ENCODE peak calls at places on chromosomes 3 and 15, in five cellular contexts. I, O, T, D and K are unnamed samples.
A peak's percentile ranks its signal among the peaks of the same experiment; 100 is the strongest.

GRCh38 chr15:95511680-95512079 is 818.8 kb upstream of the NR2F2 start:
- DNase-seq in T (no peak), I (no peak), D (no peak), O (no peak), K (no peak)

GRCh38 chr3:37981348-37981664 is 9.3 kb upstream of the VILL start:
- DNase-seq in T (no peak), O (no peak), D (no peak), I (no peak), K (no peak)

GRCh38 chr15:56249080-56249479 is 5.4 kb upstream of the RFX7 start:
- DNase-seq in T (no peak), D (peak; percentile 14), I (no peak), O (no peak), K (peak; percentile 23)

GRCh38 chr3:146770881-146771280 is 165.7 kb upstream of the PLSCR5 start:
- DNase-seq in O (no peak), T (no peak), D (no peak), I (no peak), K (no peak)

GRCh38 chr15:39778031-39778430 is 4.6 kb downstream of the FSIP1 start:
- DNase-seq in T (no peak), I (no peak), O (no peak), D (no peak), K (no peak)

GRCh38 chr3:12345141-12345561 is 56.3 kb downstream of the PPARG start:
- DNase-seq in O (no peak), D (peak; percentile 29), I (no peak), T (no peak), K (peak; percentile 82)

GRCh38 chr3:53921296-53921695 is 29.6 kb upstream of the SELENOK start:
- DNase-seq in I (no peak), T (no peak), D (no peak), O (no peak), K (peak; percentile 11)

GRCh38 chr3:8136553-8136952 is 365.1 kb upstream of the LMCD1 start:
- DNase-seq in I (no peak), D (no peak), T (no peak), O (no peak), K (no peak)

GRCh38 chr15:68372291-68372811 is 59.6 kb downstream of the ITGA11 start:
- DNase-seq in I (peak; percentile 33), T (peak; percentile 16), D (peak; percentile 72), O (no peak), K (peak; percentile 40)

GRCh38 chr15:66673410-66674322 is 28.4 kb upstream of the SMAD6 start:
- DNase-seq in O (no peak), D (no peak), T (no peak), I (no peak), K (peak; percentile 43)

GRCh38 chr3:167733961-167734497 is 663 bp downstream of the PDCD10 start:
- DNase-seq in T (no peak), D (no peak), I (no peak), O (no peak), K (peak; percentile 37)

GRCh38 chr15:79057050-79057449 is 33.5 kb downstream of the RASGRF1 start:
- DNase-seq in I (no peak), D (no peak), O (no peak), T (no peak), K (no peak)

GRCh38 chr15:41207687-41208448 is 22.7 kb downstream of the EXD1 start:
- DNase-seq in D (peak; percentile 84), O (no peak), T (no peak), I (no peak), K (no peak)

GRCh38 chr3:71219744-71220638 is 363.5 kb downstream of the FOXP1 start:
- DNase-seq in D (no peak), O (no peak), I (no peak), T (no peak), K (no peak)

GRCh38 chr15:52163321-52164190 is 27.6 kb downstream of the GNB5 start:
- DNase-seq in D (no peak), O (no peak), T (no peak), I (no peak), K (no peak)

GRCh38 chr3:76470285-76470684 is 569.6 kb upstream of the ROBO2 start:
- DNase-seq in I (no peak), D (peak; percentile 23), O (no peak), T (no peak), K (no peak)

GRCh38 chr3:169998668-169999131 is 32.1 kb downstream of the SEC62 start:
- DNase-seq in D (no peak), T (no peak), O (no peak), I (no peak), K (no peak)

GRCh38 chr15:63027646-63028045 is 14.9 kb upstream of the TPM1 start:
- DNase-seq in I (no peak), T (no peak), D (no peak), O (no peak), K (no peak)

GRCh38 chr3:115986555-115987207 is 363.4 kb downstream of the GAP43 start:
- DNase-seq in O (no peak), D (peak; percentile 9), I (no peak), T (no peak), K (peak; percentile 24)

GRCh38 chr3:105700575-105700974 is 168.2 kb downstream of the CBLB start:
- DNase-seq in T (no peak), O (no peak), D (no peak), I (no peak), K (no peak)

GRCh38 chr15:90618330-90619136 is 88.8 kb downstream of the CRTC3 start:
- DNase-seq in T (no peak), I (no peak), O (no peak), D (no peak), K (no peak)